ENCODE peak calls at places on chromosome 12, in nine cellular contexts. One of them, this sample, is unnamed.

GRCh38 chr12:6383572-6384498 is at the start of gene LTBR:
- DNase-seq in body of pancreas: peak
- DNase-seq in right cardiac atrium: peak
- DNase-seq in transverse colon: peak
- DNase-seq in brain microvascular endothelial cell: peak
- DNase-seq in GM23248: peak
- DNase-seq in mesendoderm: peak
- DNase-seq in adrenal gland: peak
- DNase-seq in small intestine: peak
- DNase-seq in this sample: peak

GRCh38 chr12:22256076-22256475 is 78.4 kb downstream of the ST8SIA1 start:
- DNase-seq in body of pancreas: no peak
- DNase-seq in right cardiac atrium: no peak
- DNase-seq in transverse colon: no peak
- DNase-seq in brain microvascular endothelial cell: no peak
- DNase-seq in GM23248: no peak
- DNase-seq in mesendoderm: no peak
- DNase-seq in adrenal gland: no peak
- DNase-seq in small intestine: no peak
- DNase-seq in this sample: no peak

GRCh38 chr12:5480953-5481300 is 49.0 kb downstream of the NTF3 start:
- DNase-seq in body of pancreas: no peak
- DNase-seq in right cardiac atrium: no peak
- DNase-seq in transverse colon: no peak
- DNase-seq in brain microvascular endothelial cell: no peak
- DNase-seq in GM23248: no peak
- DNase-seq in mesendoderm: peak
- DNase-seq in adrenal gland: no peak
- DNase-seq in small intestine: no peak
- DNase-seq in this sample: no peak

GRCh38 chr12:93361159-93361919 is 16.4 kb upstream of the NUDT4 start:
- DNase-seq in body of pancreas: peak
- DNase-seq in right cardiac atrium: peak
- DNase-seq in transverse colon: no peak
- DNase-seq in brain microvascular endothelial cell: no peak
- DNase-seq in GM23248: peak
- DNase-seq in mesendoderm: peak
- DNase-seq in adrenal gland: no peak
- DNase-seq in small intestine: no peak
- DNase-seq in this sample: no peak

GRCh38 chr12:113647048-113647447 is 175.4 kb upstream of the LHX5 start:
- DNase-seq in body of pancreas: no peak
- DNase-seq in right cardiac atrium: no peak
- DNase-seq in transverse colon: no peak
- DNase-seq in brain microvascular endothelial cell: no peak
- DNase-seq in GM23248: no peak
- DNase-seq in mesendoderm: no peak
- DNase-seq in adrenal gland: peak
- DNase-seq in small intestine: no peak
- DNase-seq in this sample: no peak

GRCh38 chr12:92735131-92735721 is 32.4 kb downstream of the PLEKHG7 start:
- DNase-seq in body of pancreas: no peak
- DNase-seq in right cardiac atrium: peak
- DNase-seq in transverse colon: no peak
- DNase-seq in brain microvascular endothelial cell: peak
- DNase-seq in GM23248: peak
- DNase-seq in mesendoderm: peak
- DNase-seq in adrenal gland: no peak
- DNase-seq in small intestine: no peak
- DNase-seq in this sample: peak

GRCh38 chr12:132251741-132252490 is 77.5 kb downstream of the GALNT9 start:
- DNase-seq in body of pancreas: no peak
- DNase-seq in right cardiac atrium: no peak
- DNase-seq in transverse colon: no peak
- DNase-seq in brain microvascular endothelial cell: no peak
- DNase-seq in GM23248: no peak
- DNase-seq in mesendoderm: no peak
- DNase-seq in adrenal gland: no peak
- DNase-seq in small intestine: no peak
- DNase-seq in this sample: no peak

GRCh38 chr12:93314177-93314497 is 63.6 kb upstream of the NUDT4 start:
- DNase-seq in body of pancreas: no peak
- DNase-seq in right cardiac atrium: no peak
- DNase-seq in transverse colon: no peak
- DNase-seq in brain microvascular endothelial cell: no peak
- DNase-seq in GM23248: no peak
- DNase-seq in mesendoderm: no peak
- DNase-seq in adrenal gland: no peak
- DNase-seq in small intestine: no peak
- DNase-seq in this sample: no peak

GRCh38 chr12:113274848-113275247 is 53.6 kb downstream of the TPCN1 start:
- DNase-seq in body of pancreas: no peak
- DNase-seq in right cardiac atrium: no peak
- DNase-seq in transverse colon: no peak
- DNase-seq in brain microvascular endothelial cell: no peak
- DNase-seq in GM23248: no peak
- DNase-seq in mesendoderm: no peak
- DNase-seq in adrenal gland: no peak
- DNase-seq in small intestine: no peak
- DNase-seq in this sample: no peak

GRCh38 chr12:66693901-66694513 is 15.1 kb upstream of the GRIP1 start:
- DNase-seq in body of pancreas: peak
- DNase-seq in right cardiac atrium: peak
- DNase-seq in transverse colon: no peak
- DNase-seq in brain microvascular endothelial cell: peak
- DNase-seq in GM23248: peak
- DNase-seq in mesendoderm: peak
- DNase-seq in adrenal gland: peak
- DNase-seq in small intestine: peak
- DNase-seq in this sample: peak

GRCh38 chr12:131783915-131784541 is 44.2 kb upstream of the MMP17 start:
- DNase-seq in body of pancreas: no peak
- DNase-seq in right cardiac atrium: no peak
- DNase-seq in transverse colon: no peak
- DNase-seq in brain microvascular endothelial cell: peak
- DNase-seq in GM23248: peak
- DNase-seq in mesendoderm: peak
- DNase-seq in adrenal gland: peak
- DNase-seq in small intestine: no peak
- DNase-seq in this sample: peak

GRCh38 chr12:45893240-45893639 is 97.1 kb downstream of the SCAF11 start:
- DNase-seq in body of pancreas: no peak
- DNase-seq in right cardiac atrium: no peak
- DNase-seq in transverse colon: no peak
- DNase-seq in brain microvascular endothelial cell: no peak
- DNase-seq in GM23248: peak
- DNase-seq in mesendoderm: peak
- DNase-seq in adrenal gland: peak
- DNase-seq in small intestine: no peak
- DNase-seq in this sample: no peak

GRCh38 chr12:64685605-64686004 is 73.6 kb downstream of the GNS start:
- DNase-seq in body of pancreas: no peak
- DNase-seq in right cardiac atrium: no peak
- DNase-seq in transverse colon: no peak
- DNase-seq in brain microvascular endothelial cell: no peak
- DNase-seq in GM23248: no peak
- DNase-seq in mesendoderm: no peak
- DNase-seq in adrenal gland: no peak
- DNase-seq in small intestine: no peak
- DNase-seq in this sample: no peak
- H3K27ac ChIP-seq in body of pancreas: no peak
- H3K27ac ChIP-seq in right cardiac atrium: no peak
- H3K27ac ChIP-seq in transverse colon: peak
- H3K27ac ChIP-seq in brain microvascular endothelial cell: no peak
- H3K27ac ChIP-seq in GM23248: no peak
- H3K27ac ChIP-seq in mesendoderm: no peak
- H3K27ac ChIP-seq in adrenal gland: no peak
- H3K27ac ChIP-seq in small intestine: no peak
- H3K27ac ChIP-seq in this sample: no peak

GRCh38 chr12:56041579-56042429 is at the start of gene RPS26:
- DNase-seq in body of pancreas: peak
- DNase-seq in right cardiac atrium: peak
- DNase-seq in transverse colon: peak
- DNase-seq in brain microvascular endothelial cell: peak
- DNase-seq in GM23248: peak
- DNase-seq in mesendoderm: peak
- DNase-seq in adrenal gland: peak
- DNase-seq in small intestine: peak
- DNase-seq in this sample: peak

GRCh38 chr12:56042430-56043203 is 899 bp downstream of the RPS26 start:
- DNase-seq in body of pancreas: no peak
- DNase-seq in right cardiac atrium: no peak
- DNase-seq in transverse colon: peak
- DNase-seq in brain microvascular endothelial cell: no peak
- DNase-seq in GM23248: peak
- DNase-seq in mesendoderm: no peak
- DNase-seq in adrenal gland: peak
- DNase-seq in small intestine: peak
- DNase-seq in this sample: no peak

GRCh38 chr12:56040963-56041578 is 647 bp upstream of the RPS26 start:
- DNase-seq in body of pancreas: no peak
- DNase-seq in right cardiac atrium: no peak
- DNase-seq in transverse colon: no peak
- DNase-seq in brain microvascular endothelial cell: no peak
- DNase-seq in GM23248: no peak
- DNase-seq in mesendoderm: no peak
- DNase-seq in adrenal gland: no peak
- DNase-seq in small intestine: no peak
- DNase-seq in this sample: no peak

DNA sequence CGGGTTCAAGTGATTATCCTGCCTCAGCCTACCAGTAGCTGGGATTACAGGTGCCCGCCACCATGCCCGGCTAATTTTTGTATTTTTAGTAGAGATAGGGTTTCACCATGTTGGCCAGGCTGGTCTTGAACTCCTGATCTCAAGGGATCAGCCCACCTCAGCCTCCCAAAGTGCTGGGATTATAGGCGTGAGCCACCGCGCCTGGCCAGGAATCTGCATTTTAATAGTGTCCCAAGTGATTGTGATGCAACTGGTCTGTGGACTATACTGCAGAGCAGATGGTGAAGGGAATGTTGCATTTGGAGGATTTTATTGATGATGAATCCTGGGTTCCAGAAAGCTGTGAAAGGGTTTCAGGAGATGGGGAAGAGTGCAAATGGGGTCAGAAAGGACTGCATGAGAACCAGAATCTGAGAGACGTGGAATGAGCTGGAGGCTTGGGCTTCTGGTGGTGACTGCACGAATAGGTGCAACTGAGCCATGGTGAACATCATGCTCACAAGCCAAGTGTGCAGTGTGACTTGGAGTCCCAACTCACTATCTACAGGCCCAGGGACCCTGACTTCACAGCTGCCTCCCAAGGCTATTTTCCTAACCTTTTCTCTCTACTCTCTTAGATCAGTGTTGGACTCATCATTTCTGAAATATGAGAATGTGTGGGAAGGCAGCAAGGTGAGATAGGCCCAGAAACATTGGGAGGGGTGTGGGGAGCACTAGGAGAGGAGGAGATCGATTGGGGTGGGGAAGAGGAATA is 4.5 kb downstream of the RPS26 start:
- DNase-seq in body of pancreas: no peak
- DNase-seq in right cardiac atrium: no peak
- DNase-seq in transverse colon: no peak
- DNase-seq in brain microvascular endothelial cell: no peak
- DNase-seq in GM23248: peak
- DNase-seq in mesendoderm: no peak
- DNase-seq in adrenal gland: no peak
- DNase-seq in small intestine: no peak
- DNase-seq in this sample: no peak
- H3K27ac ChIP-seq in body of pancreas: peak
- H3K27ac ChIP-seq in right cardiac atrium: no peak
- H3K27ac ChIP-seq in transverse colon: no peak
- H3K27ac ChIP-seq in brain microvascular endothelial cell: no peak
- H3K27ac ChIP-seq in GM23248: peak
- H3K27ac ChIP-seq in mesendoderm: no peak
- H3K27ac ChIP-seq in adrenal gland: no peak
- H3K27ac ChIP-seq in small intestine: no peak
- H3K27ac ChIP-seq in this sample: peak

DNA sequence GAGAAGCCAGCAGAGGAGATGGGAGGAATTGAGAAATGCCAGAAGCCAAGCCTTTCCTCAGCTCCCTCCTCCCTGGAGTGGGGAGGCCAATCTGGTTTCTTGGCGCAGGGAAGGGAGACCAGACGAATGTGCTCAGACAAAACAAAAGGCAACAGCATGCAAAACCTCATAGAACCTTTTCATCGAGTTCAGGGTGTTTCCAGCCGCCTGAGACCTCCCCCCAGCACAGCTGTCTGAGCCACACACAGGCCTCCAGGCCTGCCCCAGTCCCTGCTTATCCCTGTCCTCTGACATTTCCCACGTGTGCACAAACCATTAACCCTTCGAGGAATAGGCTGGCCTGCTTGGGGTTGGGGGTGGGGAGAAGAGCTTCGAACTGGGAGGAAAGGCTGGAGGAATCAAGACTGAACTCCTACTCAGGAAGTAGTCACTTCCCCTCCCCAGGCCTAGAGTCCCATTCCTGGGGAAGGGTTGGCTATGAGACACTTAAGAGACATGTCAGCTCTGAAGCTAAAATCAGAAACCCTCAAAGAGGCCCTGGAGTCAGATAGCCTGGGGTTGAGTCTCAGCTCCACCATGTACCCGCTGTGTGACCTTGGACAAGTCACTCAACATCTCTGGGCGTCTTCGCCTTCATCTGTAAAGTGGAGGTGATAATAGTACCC is 10.7 kb downstream of the TBX3 start:
- DNase-seq in body of pancreas: no peak
- DNase-seq in right cardiac atrium: peak
- DNase-seq in transverse colon: no peak
- DNase-seq in brain microvascular endothelial cell: no peak
- DNase-seq in GM23248: peak
- DNase-seq in mesendoderm: peak
- DNase-seq in adrenal gland: peak
- DNase-seq in small intestine: no peak
- DNase-seq in this sample: no peak
- H3K27ac ChIP-seq in body of pancreas: no peak
- H3K27ac ChIP-seq in right cardiac atrium: peak
- H3K27ac ChIP-seq in transverse colon: peak
- H3K27ac ChIP-seq in brain microvascular endothelial cell: no peak
- H3K27ac ChIP-seq in GM23248: peak
- H3K27ac ChIP-seq in mesendoderm: peak
- H3K27ac ChIP-seq in adrenal gland: peak
- H3K27ac ChIP-seq in small intestine: no peak
- H3K27ac ChIP-seq in this sample: peak

DNA sequence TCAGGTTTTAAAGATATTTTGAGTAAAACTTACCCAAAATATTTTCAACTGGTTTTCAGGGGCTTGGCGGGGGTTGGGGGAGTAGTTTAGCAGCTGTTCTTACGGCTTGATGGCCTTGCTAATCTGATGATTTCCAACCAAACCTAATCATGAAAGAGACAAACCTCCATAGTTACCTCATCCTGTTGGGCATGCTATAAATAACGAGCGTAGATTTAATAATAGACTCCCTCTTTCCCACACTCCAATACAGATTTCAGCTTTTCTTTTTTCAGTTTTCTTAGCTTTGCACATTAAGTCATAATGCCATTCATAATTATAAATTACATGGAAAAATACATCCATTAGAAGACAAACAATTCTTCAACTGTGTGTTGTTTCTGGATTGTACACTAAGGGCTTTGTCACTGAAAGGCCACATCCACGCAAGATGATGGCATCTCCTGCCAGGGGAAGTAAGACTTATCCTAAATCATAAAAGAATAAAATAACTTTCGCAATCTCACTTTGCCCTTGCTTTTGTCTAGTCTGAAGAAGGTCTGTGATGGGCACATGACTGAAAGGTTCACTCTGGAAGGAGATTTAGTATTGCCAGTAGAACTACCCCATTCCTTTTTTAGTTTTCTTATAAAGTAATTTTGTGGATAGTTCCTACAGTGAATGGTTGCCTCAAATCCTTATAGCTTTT is 23.2 kb downstream of the ITPR2 start:
- DNase-seq in body of pancreas: no peak
- DNase-seq in right cardiac atrium: no peak
- DNase-seq in transverse colon: no peak
- DNase-seq in brain microvascular endothelial cell: no peak
- DNase-seq in GM23248: no peak
- DNase-seq in mesendoderm: no peak
- DNase-seq in adrenal gland: no peak
- DNase-seq in small intestine: no peak
- DNase-seq in this sample: no peak
- H3K27ac ChIP-seq in body of pancreas: peak
- H3K27ac ChIP-seq in right cardiac atrium: no peak
- H3K27ac ChIP-seq in transverse colon: peak
- H3K27ac ChIP-seq in brain microvascular endothelial cell: peak
- H3K27ac ChIP-seq in GM23248: peak
- H3K27ac ChIP-seq in mesendoderm: no peak
- H3K27ac ChIP-seq in adrenal gland: peak
- H3K27ac ChIP-seq in small intestine: no peak
- H3K27ac ChIP-seq in this sample: peak